ENCODE peak calls at places on chromosomes 13 and 19, in ten cellular contexts. J, W, S, G, M, I, U, B, R and E are unnamed samples.

GRCh38 chr13:110377178-110378175 is 70.4 kb downstream of the COL4A2 start:
- DNase-seq in M (no peak), S (no peak), I (no peak), B (no peak), J (no peak), R (no peak), G (no peak), U (no peak), W (no peak), E (no peak)

GRCh38 chr13:53250272-53250875 is 221.8 kb downstream of the OLFM4 start:
- DNase-seq in I (no peak), U (peak), W (peak), M (peak), B (no peak), J (peak), G (peak), S (peak), R (no peak), E (no peak)

GRCh38 chr13:92843549-92843948 is 383.1 kb upstream of the GPC6 start:
- DNase-seq in G (no peak), U (no peak), I (no peak), J (no peak), W (peak), B (no peak), R (no peak), S (no peak), M (peak), E (no peak)

GRCh38 chr13:27704681-27705080 is 83.0 kb downstream of the POLR1D start:
- DNase-seq in J (no peak), W (no peak), M (peak), U (no peak), R (no peak), S (no peak), G (no peak), I (no peak), B (no peak), E (no peak)

GRCh38 chr19:35592226-35592625 is 6.3 kb downstream of the PMIS2 start:
- DNase-seq in J (peak), B (no peak), M (peak), U (peak), G (peak), R (no peak), I (peak), S (peak), W (peak), E (no peak)

GRCh38 chr13:28100149-28101121 is at the start of gene FLT3:
- DNase-seq in B (no peak), M (peak), W (no peak), I (peak), G (peak), J (peak), S (peak), R (peak), U (peak), E (peak)

GRCh38 chr19:16262618-16263017 is 62.0 kb upstream of the KLF2 start:
- DNase-seq in W (no peak), M (no peak), I (no peak), S (no peak), R (no peak), U (peak), B (no peak), J (no peak), G (peak), E (no peak)

GRCh38 chr19:40831502-40832430 is 18.5 kb downstream of the CYP2A6 start:
- DNase-seq in W (peak), U (no peak), I (no peak), B (no peak), R (no peak), M (peak), S (no peak), J (peak), G (peak), E (no peak)

GRCh38 chr13:67726979-67727378 is 496.8 kb upstream of the PCDH9 start:
- DNase-seq in I (no peak), S (no peak), W (no peak), U (no peak), R (no peak), M (no peak), B (no peak), J (peak), G (no peak), E (no peak)

GRCh38 chr19:27746691-27747380 is 1466.1 kb downstream of the UQCRFS1 start:
- DNase-seq in U (peak), G (no peak), M (peak), S (peak), R (peak), J (no peak), I (peak), B (peak), W (no peak), E (no peak)

GRCh38 chr19:18612772-18613588 is at the start of gene TMEM59L:
- DNase-seq in U (peak), R (no peak), G (no peak), J (no peak), I (peak), B (peak), M (no peak), W (no peak), S (peak), E (no peak)

GRCh38 chr13:80717834-80718233 is 376.9 kb upstream of the SPRY2 start:
- DNase-seq in G (no peak), U (no peak), B (no peak), S (no peak), W (no peak), I (no peak), R (no peak), J (peak), M (no peak), E (no peak)

GRCh38 chr19:14473915-14474578 is 1.1 kb downstream of the PTGER1 start:
- DNase-seq in I (peak), G (no peak), S (peak), R (peak), M (no peak), B (no peak), U (no peak), J (no peak), W (no peak), E (no peak)

GRCh38 chr13:50518791-50519201 is 324.7 kb downstream of the DLEU7 start:
- DNase-seq in W (peak), U (no peak), M (no peak), S (no peak), I (no peak), B (peak), G (no peak), J (no peak), R (no peak), E (no peak)

GRCh38 chr13:35599385-35599784 is 122.9 kb upstream of the MAB21L1 start:
- DNase-seq in G (no peak), U (peak), M (peak), I (no peak), W (no peak), R (no peak), S (peak), B (no peak), J (no peak), E (no peak)

GRCh38 chr13:73355134-73355533 is 296.3 kb downstream of the KLF5 start:
- DNase-seq in W (no peak), G (no peak), J (no peak), S (no peak), I (no peak), M (peak), U (no peak), R (no peak), B (no peak), E (no peak)

GRCh38 chr19:56601375-56601774 is 6.3 kb downstream of the ZNF71 start:
- DNase-seq in G (no peak), J (no peak), W (no peak), I (no peak), B (no peak), U (no peak), S (no peak), R (no peak), M (peak), E (no peak)

GRCh38 chr13:101325423-101325822 is 90.9 kb downstream of the NALCN start:
- DNase-seq in R (no peak), U (no peak), I (no peak), J (no peak), W (no peak), M (no peak), S (no peak), B (no peak), G (no peak), E (no peak)

GRCh38 chr13:59332966-59333365 is 830.8 kb downstream of the DIAPH3 start:
- DNase-seq in I (no peak), S (no peak), G (no peak), U (no peak), R (no peak), M (no peak), J (no peak), W (no peak), B (no peak), E (no peak)

GRCh38 chr13:48199404-48199991 is 33.5 kb upstream of the ITM2B start:
- DNase-seq in S (no peak), G (no peak), R (no peak), M (no peak), J (no peak), W (no peak), B (no peak), U (no peak), I (no peak), E (no peak)

GRCh38 chr13:40445557-40445990 is 220.9 kb downstream of the FOXO1 start:
- DNase-seq in M (peak), U (no peak), I (no peak), J (no peak), B (no peak), S (peak), W (no peak), R (peak), G (peak), E (peak)

GRCh38 chr13:51921790-51922740 is 60.3 kb downstream of the CCDC70 start:
- DNase-seq in J (no peak), W (no peak), S (no peak), I (no peak), B (no peak), R (no peak), U (no peak), G (no peak), M (no peak), E (no peak)

GRCh38 chr13:51924756-51925544 is 63.2 kb downstream of the CCDC70 start:
- DNase-seq in R (no peak), S (no peak), W (no peak), I (no peak), J (no peak), B (no peak), U (no peak), G (no peak), M (no peak), E (no peak)

GRCh38 chr13:51922771-51923480 is 61.2 kb downstream of the CCDC70 start:
- DNase-seq in W (no peak), S (no peak), U (no peak), M (no peak), G (no peak), R (no peak), J (no peak), I (no peak), B (no peak), E (no peak)

GRCh38 chr13:51925865-51926527 is 64.2 kb downstream of the CCDC70 start:
- DNase-seq in J (no peak), I (no peak), M (no peak), B (no peak), U (no peak), W (no peak), R (no peak), G (no peak), S (no peak), E (no peak)

GRCh38 chr13:51923983-51924539 is 62.3 kb downstream of the CCDC70 start:
- DNase-seq in G (no peak), S (peak), B (no peak), M (no peak), U (no peak), W (no peak), I (no peak), R (no peak), J (peak), E (no peak)
- TF ChIP-seq CTCF in G (no peak), S (peak), B (no peak), M (peak), U (peak), W (peak), I (peak), R (no peak), J (no peak), E (no peak)

GRCh38 chr13:114099918-114100445 is 32.4 kb downstream of the RASA3 start:
- DNase-seq in M (no peak), G (no peak), J (peak), B (peak), U (peak), I (peak), S (peak), R (peak), W (no peak), E (peak)
- H3K27ac ChIP-seq in M (no peak), G (peak), J (no peak), B (peak), U (peak), I (no peak), S (no peak), R (no peak), W (no peak), E (no peak)

DNA sequence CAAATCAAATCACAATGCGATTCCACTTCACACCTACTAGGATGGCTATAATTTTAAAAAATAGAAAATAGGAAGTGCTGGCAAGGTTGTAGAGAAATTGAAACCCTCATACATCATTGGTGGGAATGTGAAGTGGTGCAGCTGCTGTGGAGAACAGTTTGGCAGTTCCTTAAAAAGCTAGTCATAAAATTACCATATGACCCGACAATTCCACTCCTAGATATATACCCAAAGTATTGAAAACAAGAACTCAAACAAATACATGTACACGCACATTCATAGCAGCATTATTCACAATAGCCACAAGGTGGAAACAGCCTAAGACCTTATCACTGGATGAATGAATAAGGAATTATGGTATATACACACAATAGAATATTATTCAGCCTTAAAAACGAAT is 12.0 kb downstream of the HMGB1 start:
- DNase-seq in W (no peak), J (peak), G (no peak), R (no peak), U (no peak), M (no peak), I (no peak), B (no peak), S (no peak), E (no peak)
- TF ChIP-seq CTCF in W (peak), J (no peak), G (no peak), R (peak), U (peak), M (peak), I (no peak), B (no peak), S (peak), E (no peak)

DNA sequence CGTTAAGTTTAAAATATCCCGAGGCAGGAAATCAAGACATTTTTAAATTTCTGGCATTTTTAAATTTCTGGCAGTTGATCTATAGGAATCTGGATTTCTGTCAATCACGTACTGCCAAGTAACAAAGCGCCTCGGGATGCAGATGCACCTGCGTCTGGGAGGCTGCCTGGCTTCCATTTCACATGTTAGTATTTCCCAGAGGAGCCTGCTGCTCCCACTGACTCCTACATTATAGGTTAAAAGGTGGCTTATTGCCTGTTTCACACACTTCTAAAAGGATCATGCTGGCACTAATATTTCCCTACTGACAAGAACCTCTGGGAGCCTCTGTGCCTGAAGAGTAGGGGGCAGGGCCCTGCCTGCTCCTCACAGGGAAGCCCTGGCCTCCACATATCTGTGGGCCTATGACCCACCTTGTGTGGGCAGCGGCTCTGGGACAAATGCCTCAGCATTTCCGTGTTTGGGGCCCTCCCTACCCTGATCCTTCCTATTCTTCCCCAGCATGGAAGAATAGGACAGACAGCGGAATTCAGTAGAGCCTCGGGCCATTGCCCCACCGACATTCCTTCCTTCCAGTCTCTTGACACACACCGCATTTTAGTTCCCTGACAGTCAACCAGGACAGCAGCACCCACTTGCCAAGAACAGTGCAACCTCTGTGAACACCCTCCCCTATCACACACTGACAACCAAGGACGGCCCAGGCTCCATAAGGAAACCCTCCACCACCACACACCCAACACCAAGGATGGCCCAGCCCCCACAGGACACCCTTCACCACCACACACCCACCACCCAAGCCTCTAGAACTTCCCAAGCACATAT is 62.6 kb upstream of the ATP12A start:
- DNase-seq in B (no peak), W (no peak), S (no peak), G (no peak), U (no peak), R (no peak), M (no peak), I (no peak), J (no peak), E (no peak)
- H3K27ac ChIP-seq in B (no peak), W (no peak), S (no peak), G (no peak), U (no peak), R (no peak), M (no peak), I (no peak), J (no peak), E (no peak)

GRCh38 chr19:17359905-17360800 is 17.0 kb downstream of the PLVAP start:
- DNase-seq in I (no peak), B (no peak), G (no peak), J (no peak), M (no peak), S (no peak), U (no peak), W (no peak), R (no peak), E (no peak)
- TF ChIP-seq CTCF in I (no peak), B (no peak), G (no peak), J (no peak), M (no peak), S (no peak), U (no peak), W (no peak), R (no peak), E (no peak)

GRCh38 chr19:45547965-45548609 is 36.5 kb downstream of the OPA3 start:
- DNase-seq in I (no peak), G (no peak), U (no peak), R (no peak), J (no peak), M (peak), B (no peak), W (no peak), S (no peak), E (no peak)
- H3K27ac ChIP-seq in I (no peak), G (no peak), U (no peak), R (peak), J (no peak), M (peak), B (peak), W (no peak), S (no peak), E (no peak)

GRCh38 chr13:103134271-103134670 is 68.1 kb upstream of the SLC10A2 start:
- DNase-seq in S (no peak), M (no peak), U (no peak), J (no peak), I (no peak), R (no peak), B (no peak), W (no peak), G (no peak), E (no peak)

GRCh38 chr13:103145476-103145875 is 79.3 kb upstream of the SLC10A2 start:
- DNase-seq in S (no peak), R (no peak), I (no peak), W (no peak), M (peak), J (no peak), U (no peak), B (no peak), G (no peak), E (no peak)

GRCh38 chr13:103142091-103142594 is 75.9 kb upstream of the SLC10A2 start:
- DNase-seq in J (no peak), I (no peak), M (no peak), W (no peak), G (no peak), U (no peak), R (no peak), S (no peak), B (no peak), E (no peak)

DNA sequence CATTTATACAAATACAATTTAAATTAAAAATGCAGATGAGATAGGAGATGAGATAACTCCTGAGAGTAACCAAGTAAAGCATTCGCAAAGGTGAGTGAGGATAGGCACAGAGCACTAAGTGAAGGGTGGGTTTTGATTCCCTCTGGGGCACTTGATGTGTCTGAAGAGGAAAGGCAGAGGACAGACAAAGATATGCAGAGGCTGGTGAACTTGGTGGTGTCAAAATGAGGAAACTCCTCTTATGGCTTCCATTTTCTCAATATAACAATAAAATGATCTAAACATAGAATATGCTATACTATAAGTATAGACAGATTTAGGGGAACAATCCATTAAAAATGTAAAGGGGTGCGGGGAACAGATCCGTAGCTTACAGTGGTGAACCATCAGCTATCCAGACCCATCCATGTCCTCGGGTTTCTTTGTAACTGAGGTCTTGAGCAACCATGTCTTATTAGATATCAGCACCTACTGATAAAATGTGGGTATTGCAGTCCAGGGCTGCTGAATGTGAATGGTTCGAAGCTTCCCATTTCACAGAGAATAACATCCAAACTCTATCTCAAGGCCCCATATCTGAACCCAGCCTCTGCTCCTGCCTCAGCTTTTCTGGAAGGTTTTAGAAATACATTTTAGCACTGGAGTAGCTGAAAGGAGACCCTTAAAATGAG is 73.9 kb upstream of the SLC10A2 start:
- DNase-seq in U (peak), G (no peak), J (peak), I (no peak), S (peak), W (no peak), R (no peak), M (peak), B (no peak), E (no peak)
- TF ChIP-seq CTCF in U (peak), G (peak), J (peak), I (peak), S (peak), W (no peak), R (peak), M (peak), B (peak), E (no peak)

GRCh38 chr19:11251650-11252314 is 10.5 kb downstream of the DOCK6 start:
- DNase-seq in B (no peak), M (no peak), G (no peak), I (no peak), R (no peak), U (no peak), S (no peak), W (no peak), J (no peak), E (no peak)
- H3K27ac ChIP-seq in B (no peak), M (no peak), G (no peak), I (no peak), R (no peak), U (no peak), S (no peak), W (no peak), J (no peak), E (no peak)

DNA sequence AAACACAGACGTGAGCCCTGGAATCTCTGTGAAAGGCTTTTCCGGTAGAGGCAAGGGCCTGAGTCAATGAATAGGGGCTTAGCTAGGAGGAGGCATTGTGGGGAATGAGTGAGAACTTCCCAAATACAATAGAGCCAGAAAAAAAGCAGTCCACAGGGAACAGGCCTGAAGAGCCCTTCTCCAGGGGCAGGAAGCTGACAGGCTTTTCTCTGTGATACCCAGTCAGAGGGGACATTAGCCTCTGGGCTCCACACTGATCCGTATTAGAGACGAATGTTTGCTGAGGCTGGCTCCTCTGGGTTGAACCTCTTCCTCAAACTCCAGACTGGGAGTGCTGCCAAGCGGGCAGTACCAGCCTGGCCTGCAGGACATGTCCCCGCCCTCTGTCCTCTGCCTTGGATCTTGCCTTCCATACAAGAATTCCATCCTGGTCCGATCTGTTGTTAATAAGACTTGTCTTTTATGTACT is 2.3 kb downstream of the DHRS12 start:
- DNase-seq in G (peak), R (peak), S (no peak), I (no peak), W (no peak), B (peak), U (no peak), M (peak), J (no peak), E (peak)
- TF ChIP-seq CTCF in G (peak), R (no peak), S (no peak), I (no peak), W (no peak), B (no peak), U (no peak), M (no peak), J (no peak), E (no peak)